ENCODE peak calls at places on chromosomes 12 and 14, in six cellular contexts. E is Peyer's patch, P is body of pancreas, R is A549, J is suprapubic skin, Y is GM12878. B is an unnamed sample. For H3K4me1, the result is how much of the 10 kb centered on the place peaks cover.

GRCh38 chr12:94558612-94559011 is 91.7 kb downstream of the TMCC3 start:
- DNase-seq in Y (no peak), J (no peak), P (no peak), E (peak), R (no peak), B (no peak)

GRCh38 chr12:92503977-92504966 is 198.5 kb upstream of the PLEKHG7 start:
- DNase-seq in R (no peak), E (peak), P (peak), J (no peak), Y (no peak), B (no peak)

GRCh38 chr12:5163661-5164060 is 120.0 kb downstream of the KCNA5 start:
- DNase-seq in R (no peak), E (no peak), P (no peak), Y (no peak), J (no peak), B (no peak)

GRCh38 chr12:43763769-43764168 is 5.0 kb downstream of the IRAK4 start:
- DNase-seq in E (no peak), R (no peak), Y (no peak), P (no peak), J (no peak), B (no peak)

GRCh38 chr12:25730489-25731349 is 177.6 kb upstream of the LMNTD1 start:
- DNase-seq in Y (no peak), R (no peak), E (no peak), J (no peak), P (no peak), B (no peak)

GRCh38 chr12:96098631-96099030 is 63.2 kb upstream of the LTA4H start:
- DNase-seq in P (no peak), J (no peak), R (no peak), E (no peak), Y (no peak), B (no peak)

GRCh38 chr12:56628671-56629458 is 1.3 kb downstream of the BAZ2A start:
- DNase-seq in R (peak), Y (no peak), J (no peak), E (peak), P (peak), B (peak)

GRCh38 chr14:39381366-39381765 is 50.9 kb downstream of the FBXO33 start:
- DNase-seq in Y (no peak), J (no peak), R (no peak), E (no peak), P (no peak), B (no peak)

GRCh38 chr12:130838284-130838950 is 633 bp downstream of the STX2 start:
- DNase-seq in E (peak), R (peak), Y (no peak), P (peak), J (no peak), B (peak)

GRCh38 chr12:107322063-107322462 is 228.7 kb upstream of the CRY1 start:
- DNase-seq in R (no peak), P (no peak), E (peak), Y (no peak), J (no peak), B (no peak)
- H3K27ac ChIP-seq in R (peak), P (no peak), E (no peak), Y (no peak), J (no peak), B (no peak)

GRCh38 chr12:6374028-6374780 is 1.2 kb downstream of the SCNN1A start:
- DNase-seq in R (no peak), P (no peak), J (no peak), E (peak), Y (no peak), B (no peak)
- H3K4me1 ChIP-seq in R (half or more), P (half or more), J (half or more), E (half or more), Y (under half), B (under half)

GRCh38 chr12:6872073-6873048 is 742 bp downstream of the SPSB2 start:
- DNase-seq in R (peak), E (peak), J (peak), P (peak), Y (peak), B (peak)
- TF ChIP-seq POLR2A in R (peak), E (no peak), J (no peak), P (no peak), Y (peak), B (no peak)

DNA sequence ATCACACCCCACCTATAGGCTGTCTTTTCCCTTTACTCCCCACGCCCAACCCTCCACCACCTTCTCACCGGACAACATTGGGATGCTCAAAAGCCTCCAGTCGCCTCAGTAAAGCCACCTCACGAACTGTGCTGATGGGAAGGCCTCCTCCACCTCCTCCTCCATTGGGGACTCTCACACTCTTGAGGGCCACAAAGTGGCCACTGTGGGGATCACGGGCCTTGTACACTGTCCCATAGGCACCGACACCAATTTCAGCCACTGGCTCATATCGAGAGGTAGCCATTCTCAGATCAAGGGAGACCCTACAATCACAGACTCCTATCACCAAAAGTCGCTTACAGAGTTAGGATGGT is 700 bp downstream of the CDK4 start:
- DNase-seq in R (no peak), P (no peak), E (no peak), J (no peak), Y (no peak), B (no peak)
- H3K27ac ChIP-seq in R (peak), P (peak), E (peak), J (peak), Y (peak), B (peak)

DNA sequence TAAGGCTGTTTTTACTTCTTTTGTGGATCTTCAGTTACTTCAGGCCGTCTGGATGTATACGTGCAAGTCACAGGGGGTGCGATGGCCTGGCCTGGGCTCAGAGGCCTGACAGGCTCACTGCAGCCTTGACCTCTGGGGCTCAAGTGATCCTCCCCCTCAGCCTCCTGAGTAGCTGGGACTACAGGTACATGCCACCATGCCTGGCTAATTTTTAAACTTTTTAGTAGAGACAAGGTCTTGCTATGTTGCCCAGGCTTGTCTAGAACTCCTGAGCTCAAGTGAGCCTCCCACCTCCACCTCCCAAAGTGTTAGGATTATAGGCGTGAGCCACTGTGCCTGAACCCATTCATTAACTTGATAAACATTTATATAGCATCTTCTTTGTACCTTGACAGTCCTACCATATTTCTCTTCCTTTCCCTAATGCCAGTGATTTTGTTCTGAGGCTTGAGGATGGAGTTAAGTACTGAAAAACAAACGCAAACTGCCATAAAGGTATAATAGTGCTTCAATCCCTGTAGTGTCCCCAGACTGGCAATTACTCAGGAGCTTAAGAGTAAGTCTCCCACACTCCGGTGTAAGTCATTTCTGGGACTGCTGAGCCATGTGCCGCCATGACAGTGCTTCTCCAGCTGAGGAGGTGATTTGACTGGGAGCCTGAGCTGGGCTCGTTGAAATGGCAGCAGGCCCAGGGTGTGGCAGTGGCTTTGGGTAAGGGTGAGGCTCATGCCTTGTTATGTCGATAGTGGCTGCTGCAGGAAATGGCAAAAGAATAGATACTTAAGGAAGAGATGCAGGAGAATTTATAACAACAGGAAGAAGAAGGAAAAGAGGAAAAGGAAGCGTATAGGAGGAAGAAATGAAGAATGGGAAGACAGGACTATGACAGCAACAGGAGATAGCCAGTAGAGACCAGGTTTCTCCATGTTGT is 43.7 kb upstream of the HECTD1 start:
- DNase-seq in P (no peak), Y (no peak), E (no peak), J (no peak), R (no peak), B (no peak)
- H3K4me1 ChIP-seq in P (under half), Y (under half), E (under half), J (under half), R (under half), B (under half)

GRCh38 chr14:95155044-95155443 is 2.3 kb downstream of the DICER1 start:
- DNase-seq in Y (no peak), E (no peak), P (no peak), J (no peak), R (no peak), B (no peak)

GRCh38 chr14:95156765-95157194 is 549 bp downstream of the DICER1 start:
- DNase-seq in P (peak), Y (no peak), E (peak), J (peak), R (peak), B (peak)

GRCh38 chr14:95156153-95156764 is 1.1 kb downstream of the DICER1 start:
- DNase-seq in J (no peak), R (no peak), P (no peak), E (no peak), Y (no peak), B (peak)

GRCh38 chr14:95157987-95158712 is 821 bp upstream of the DICER1 start:
- DNase-seq in J (no peak), R (peak), Y (no peak), E (no peak), P (no peak), B (no peak)

DNA sequence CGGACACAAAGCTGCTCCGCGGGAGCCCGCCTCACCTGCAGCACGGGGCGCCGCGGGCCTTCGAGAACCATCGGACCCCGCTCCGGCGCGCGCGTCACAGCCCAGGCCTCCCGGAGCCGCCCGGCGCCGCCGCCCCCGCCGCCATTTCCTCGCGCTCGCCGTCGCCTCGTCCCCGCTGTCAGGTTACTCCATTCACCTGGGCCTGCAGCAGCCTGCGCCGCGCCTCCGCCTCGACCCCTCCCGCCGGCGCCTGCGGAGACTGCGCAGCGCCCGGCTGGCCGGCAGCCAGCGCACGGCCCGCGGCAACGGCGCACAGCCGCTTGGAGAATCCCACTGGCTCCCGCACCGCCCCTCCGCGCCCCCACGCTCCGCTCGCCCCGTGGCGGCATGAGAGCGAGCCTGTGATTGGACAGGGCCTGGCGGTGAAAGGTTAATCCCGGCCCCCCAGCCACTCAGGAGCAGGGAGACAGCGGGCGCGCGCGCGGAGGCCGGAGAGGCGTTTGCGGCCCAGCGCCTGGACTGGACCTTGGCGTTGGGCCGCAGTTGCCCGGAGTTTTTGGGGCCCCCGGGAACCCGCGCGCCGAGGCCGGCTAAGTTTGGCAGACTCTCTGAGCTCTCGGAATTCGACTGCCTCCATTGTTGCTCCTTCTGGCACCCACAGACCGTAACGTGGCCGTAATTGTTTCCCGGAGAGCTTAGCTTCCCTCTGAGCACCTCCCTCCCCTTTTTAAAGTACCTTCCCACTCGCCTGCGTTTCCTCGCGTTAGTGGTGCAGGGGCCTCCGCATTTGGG is at the start of gene DICER1:
- DNase-seq in Y (peak), R (peak), E (peak), J (peak), P (peak), B (peak)
- TF ChIP-seq POLR2A in Y (peak), R (peak), E (peak), J (peak), P (peak), B (no peak)

GRCh38 chr12:110725267-110725666 is 17.4 kb downstream of the PPP1CC start:
- DNase-seq in E (peak), J (no peak), P (no peak), Y (no peak), R (no peak), B (no peak)
- H3K27ac ChIP-seq in E (no peak), J (no peak), P (no peak), Y (no peak), R (no peak), B (no peak)

GRCh38 chr12:65171870-65172269 is 2.5 kb downstream of the LEMD3 start:
- DNase-seq in E (no peak), R (no peak), P (no peak), Y (no peak), J (no peak), B (no peak)

GRCh38 chr12:65170245-65170881 is 980 bp downstream of the LEMD3 start:
- DNase-seq in Y (no peak), E (peak), P (peak), J (peak), R (peak), B (peak)

GRCh38 chr12:65169311-65170244 is at the start of gene LEMD3:
- DNase-seq in E (peak), P (peak), Y (peak), R (peak), J (peak), B (peak)

GRCh38 chr12:65168606-65169310 is 625 bp upstream of the LEMD3 start:
- DNase-seq in E (no peak), P (no peak), J (no peak), Y (no peak), R (no peak), B (no peak)

DNA sequence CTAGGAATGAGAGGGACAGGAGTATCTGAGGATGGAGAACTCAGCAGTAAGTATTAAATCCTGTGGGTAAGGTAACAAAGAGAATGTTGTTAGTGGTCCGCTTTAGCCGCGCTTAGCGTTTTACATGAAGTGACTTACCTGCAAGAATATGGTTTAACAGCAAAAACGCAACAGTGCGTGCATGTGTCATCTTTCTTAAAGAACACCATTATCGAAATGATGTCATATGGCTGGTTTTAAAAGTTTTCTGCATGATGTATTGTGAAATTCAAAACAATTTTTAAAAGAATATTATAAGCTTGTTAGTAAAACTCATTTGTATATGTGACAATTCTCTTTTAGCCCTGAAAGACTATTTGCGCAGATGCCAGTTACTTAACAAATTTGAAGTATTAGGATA is 1.7 kb downstream of the LEMD3 start:
- DNase-seq in E (no peak), R (no peak), Y (no peak), P (no peak), J (no peak), B (no peak)
- H3K4me1 ChIP-seq in E (half or more), R (under half), Y (under half), P (under half), J (half or more), B (under half)

GRCh38 chr14:77760381-77761204 is at the start of gene SNW1:
- DNase-seq in Y (no peak), P (peak), J (peak), E (peak), R (peak), B (peak)
- TF ChIP-seq POLR2A in Y (peak), P (peak), J (peak), E (peak), R (peak), B (peak)